ENCODE peak calls at places on chromosomes 12 and 14, in seven cellular contexts. One of them, this sample, is unnamed.

GRCh38 chr14:102891556-102891955 is 30.9 kb upstream of the AMN start:
- DNase-seq in activated CD4-positive, alpha-beta T cell treated with anti-CD3 and anti-CD28 coated beads, Interleukin-2, amount 10 ng/mL, durations not matched to agents 7 days and 5 days: no peak
- DNase-seq in germinal center: no peak
- DNase-seq in mesothelial cell of epicardium: no peak
- DNase-seq in neural progenitor cell: no peak
- DNase-seq in Right ventricle myocardium inferior: peak; percentile 0
- DNase-seq in HFFc6: peak; percentile 19
- DNase-seq in this sample: no peak

GRCh38 chr12:116916714-116917114 is 6.0 kb downstream of the FBXW8 start:
- DNase-seq in activated CD4-positive, alpha-beta T cell treated with anti-CD3 and anti-CD28 coated beads, Interleukin-2, amount 10 ng/mL, durations not matched to agents 7 days and 5 days: peak; percentile 61
- DNase-seq in germinal center: peak; percentile 26
- DNase-seq in mesothelial cell of epicardium: no peak
- DNase-seq in neural progenitor cell: no peak
- DNase-seq in Right ventricle myocardium inferior: no peak
- DNase-seq in HFFc6: peak; percentile 87
- DNase-seq in this sample: peak; percentile 43

GRCh38 chr12:52870361-52871290 is 21.8 kb upstream of the KRT78 start:
- DNase-seq in activated CD4-positive, alpha-beta T cell treated with anti-CD3 and anti-CD28 coated beads, Interleukin-2, amount 10 ng/mL, durations not matched to agents 7 days and 5 days: peak; percentile 81
- DNase-seq in germinal center: peak; percentile 85
- DNase-seq in mesothelial cell of epicardium: no peak
- DNase-seq in neural progenitor cell: peak; percentile 76
- DNase-seq in Right ventricle myocardium inferior: no peak
- DNase-seq in HFFc6: peak; percentile 17
- DNase-seq in this sample: peak; percentile 48

GRCh38 chr12:18345021-18345735 is 83.9 kb downstream of the PIK3C2G start:
- DNase-seq in activated CD4-positive, alpha-beta T cell treated with anti-CD3 and anti-CD28 coated beads, Interleukin-2, amount 10 ng/mL, durations not matched to agents 7 days and 5 days: no peak
- DNase-seq in germinal center: no peak
- DNase-seq in mesothelial cell of epicardium: no peak
- DNase-seq in neural progenitor cell: no peak
- DNase-seq in Right ventricle myocardium inferior: no peak
- DNase-seq in HFFc6: no peak
- DNase-seq in this sample: no peak

GRCh38 chr12:2462087-2462486 is 332.7 kb upstream of the FKBP4 start:
- DNase-seq in activated CD4-positive, alpha-beta T cell treated with anti-CD3 and anti-CD28 coated beads, Interleukin-2, amount 10 ng/mL, durations not matched to agents 7 days and 5 days: no peak
- DNase-seq in germinal center: no peak
- DNase-seq in mesothelial cell of epicardium: no peak
- DNase-seq in neural progenitor cell: no peak
- DNase-seq in Right ventricle myocardium inferior: peak; percentile 42
- DNase-seq in HFFc6: no peak
- DNase-seq in this sample: no peak

GRCh38 chr14:94568186-94568585 is 6.9 kb downstream of the SERPINA4 start:
- DNase-seq in activated CD4-positive, alpha-beta T cell treated with anti-CD3 and anti-CD28 coated beads, Interleukin-2, amount 10 ng/mL, durations not matched to agents 7 days and 5 days: no peak
- DNase-seq in germinal center: no peak
- DNase-seq in mesothelial cell of epicardium: no peak
- DNase-seq in neural progenitor cell: no peak
- DNase-seq in Right ventricle myocardium inferior: no peak
- DNase-seq in HFFc6: no peak
- DNase-seq in this sample: no peak

GRCh38 chr12:14774944-14775651 is 28.2 kb downstream of the WBP11 start:
- DNase-seq in activated CD4-positive, alpha-beta T cell treated with anti-CD3 and anti-CD28 coated beads, Interleukin-2, amount 10 ng/mL, durations not matched to agents 7 days and 5 days: peak; percentile 28
- DNase-seq in germinal center: peak; percentile 36
- DNase-seq in mesothelial cell of epicardium: no peak
- DNase-seq in neural progenitor cell: peak; percentile 51
- DNase-seq in Right ventricle myocardium inferior: peak; percentile 81
- DNase-seq in HFFc6: peak; percentile 54
- DNase-seq in this sample: peak; percentile 58

GRCh38 chr14:32202468-32202865 is 602 bp downstream of the RNU6-8 start:
- DNase-seq in activated CD4-positive, alpha-beta T cell treated with anti-CD3 and anti-CD28 coated beads, Interleukin-2, amount 10 ng/mL, durations not matched to agents 7 days and 5 days: no peak
- DNase-seq in germinal center: no peak
- DNase-seq in mesothelial cell of epicardium: no peak
- DNase-seq in neural progenitor cell: peak; percentile 57
- DNase-seq in Right ventricle myocardium inferior: no peak
- DNase-seq in HFFc6: no peak
- DNase-seq in this sample: no peak

GRCh38 chr14:68977741-68978549 is 1.2 kb downstream of the ACTN1 start:
- DNase-seq in activated CD4-positive, alpha-beta T cell treated with anti-CD3 and anti-CD28 coated beads, Interleukin-2, amount 10 ng/mL, durations not matched to agents 7 days and 5 days: peak; percentile 61
- DNase-seq in germinal center: no peak
- DNase-seq in mesothelial cell of epicardium: no peak
- DNase-seq in neural progenitor cell: peak; percentile 75
- DNase-seq in Right ventricle myocardium inferior: peak; percentile 77
- DNase-seq in HFFc6: peak; percentile 90
- DNase-seq in this sample: no peak

GRCh38 chr12:116080415-116080814 is 197.1 kb downstream of the MED13L start:
- DNase-seq in activated CD4-positive, alpha-beta T cell treated with anti-CD3 and anti-CD28 coated beads, Interleukin-2, amount 10 ng/mL, durations not matched to agents 7 days and 5 days: no peak
- DNase-seq in germinal center: no peak
- DNase-seq in mesothelial cell of epicardium: no peak
- DNase-seq in neural progenitor cell: no peak
- DNase-seq in Right ventricle myocardium inferior: no peak
- DNase-seq in HFFc6: no peak
- DNase-seq in this sample: no peak

GRCh38 chr12:11555743-11556625 is 93.5 kb upstream of the ETV6 start:
- DNase-seq in activated CD4-positive, alpha-beta T cell treated with anti-CD3 and anti-CD28 coated beads, Interleukin-2, amount 10 ng/mL, durations not matched to agents 7 days and 5 days: peak; percentile 28
- DNase-seq in germinal center: no peak
- DNase-seq in mesothelial cell of epicardium: no peak
- DNase-seq in neural progenitor cell: no peak
- DNase-seq in Right ventricle myocardium inferior: no peak
- DNase-seq in HFFc6: no peak
- DNase-seq in this sample: no peak

GRCh38 chr12:24222968-24223367 is 273.5 kb upstream of the SOX5 start:
- DNase-seq in activated CD4-positive, alpha-beta T cell treated with anti-CD3 and anti-CD28 coated beads, Interleukin-2, amount 10 ng/mL, durations not matched to agents 7 days and 5 days: no peak
- DNase-seq in germinal center: no peak
- DNase-seq in mesothelial cell of epicardium: no peak
- DNase-seq in neural progenitor cell: no peak
- DNase-seq in Right ventricle myocardium inferior: no peak
- DNase-seq in HFFc6: no peak
- DNase-seq in this sample: no peak

GRCh38 chr14:70018713-70019201 is 139.5 kb downstream of the SMOC1 start:
- DNase-seq in activated CD4-positive, alpha-beta T cell treated with anti-CD3 and anti-CD28 coated beads, Interleukin-2, amount 10 ng/mL, durations not matched to agents 7 days and 5 days: peak; percentile 35
- DNase-seq in germinal center: no peak
- DNase-seq in mesothelial cell of epicardium: no peak
- DNase-seq in neural progenitor cell: no peak
- DNase-seq in Right ventricle myocardium inferior: no peak
- DNase-seq in HFFc6: no peak
- DNase-seq in this sample: no peak

GRCh38 chr12:86230516-86231146 is 25.6 kb downstream of the MGAT4C start:
- DNase-seq in activated CD4-positive, alpha-beta T cell treated with anti-CD3 and anti-CD28 coated beads, Interleukin-2, amount 10 ng/mL, durations not matched to agents 7 days and 5 days: no peak
- DNase-seq in germinal center: no peak
- DNase-seq in mesothelial cell of epicardium: no peak
- DNase-seq in neural progenitor cell: no peak
- DNase-seq in Right ventricle myocardium inferior: no peak
- DNase-seq in HFFc6: no peak
- DNase-seq in this sample: no peak

GRCh38 chr14:51395361-51395849 is 155.4 kb downstream of the TMX1 start:
- DNase-seq in activated CD4-positive, alpha-beta T cell treated with anti-CD3 and anti-CD28 coated beads, Interleukin-2, amount 10 ng/mL, durations not matched to agents 7 days and 5 days: no peak
- DNase-seq in germinal center: no peak
- DNase-seq in mesothelial cell of epicardium: no peak
- DNase-seq in neural progenitor cell: peak; percentile 37
- DNase-seq in Right ventricle myocardium inferior: peak; percentile 73
- DNase-seq in HFFc6: peak; percentile 74
- DNase-seq in this sample: no peak

GRCh38 chr14:66610154-66610563 is 102.2 kb downstream of the GPHN start:
- DNase-seq in activated CD4-positive, alpha-beta T cell treated with anti-CD3 and anti-CD28 coated beads, Interleukin-2, amount 10 ng/mL, durations not matched to agents 7 days and 5 days: peak; percentile 28
- DNase-seq in germinal center: peak; percentile 5
- DNase-seq in mesothelial cell of epicardium: no peak
- DNase-seq in neural progenitor cell: peak; percentile 6
- DNase-seq in Right ventricle myocardium inferior: no peak
- DNase-seq in HFFc6: peak; percentile 1
- DNase-seq in this sample: no peak

GRCh38 chr12:108560321-108560721 is 652 bp downstream of the SART3 start:
- DNase-seq in activated CD4-positive, alpha-beta T cell treated with anti-CD3 and anti-CD28 coated beads, Interleukin-2, amount 10 ng/mL, durations not matched to agents 7 days and 5 days: no peak
- DNase-seq in germinal center: no peak
- DNase-seq in mesothelial cell of epicardium: no peak
- DNase-seq in neural progenitor cell: no peak
- DNase-seq in Right ventricle myocardium inferior: no peak
- DNase-seq in HFFc6: peak; percentile 25
- DNase-seq in this sample: no peak

GRCh38 chr12:96198970-96199369 is 4.8 kb downstream of the ELK3 start:
- DNase-seq in activated CD4-positive, alpha-beta T cell treated with anti-CD3 and anti-CD28 coated beads, Interleukin-2, amount 10 ng/mL, durations not matched to agents 7 days and 5 days: no peak
- DNase-seq in germinal center: no peak
- DNase-seq in mesothelial cell of epicardium: no peak
- DNase-seq in neural progenitor cell: no peak
- DNase-seq in Right ventricle myocardium inferior: no peak
- DNase-seq in HFFc6: peak; percentile 95
- DNase-seq in this sample: peak; percentile 56